ENCODE peak calls at places on chromosomes 12 and 14, in five cellular contexts. W is fibroblast of lung; A is A549; F is ascending aorta; J is CD8-positive, alpha-beta T cell. N is an unnamed sample. For H3K4me1, the result is how much of the 10 kb centered on the place peaks cover.

GRCh38 chr12:54135621-54136027 is 53.2 kb downstream of the SMUG1 start:
- DNase-seq in W (no peak), A (no peak), F (no peak), J (no peak), N (no peak)

GRCh38 chr14:56059054-56059453 is 59.2 kb upstream of the PELI2 start:
- DNase-seq in W (peak), A (no peak), F (no peak), J (no peak), N (no peak)

GRCh38 chr12:115630133-115630532 is 647.4 kb downstream of the MED13L start:
- DNase-seq in W (no peak), A (no peak), F (no peak), J (no peak), N (no peak)

GRCh38 chr14:76294876-76295275 is 81.1 kb upstream of the ESRRB start:
- DNase-seq in W (no peak), A (no peak), F (no peak), J (no peak), N (no peak)

GRCh38 chr12:27524839-27525238 is 833 bp downstream of the PPFIBP1 start:
- DNase-seq in W (peak), A (peak), F (no peak), J (no peak), N (no peak)

GRCh38 chr12:34391771-34392581 is 369.7 kb downstream of the ALG10 start:
- DNase-seq in W (no peak), A (no peak), F (no peak), J (no peak), N (no peak)

GRCh38 chr12:111412007-111412829 is 6.5 kb downstream of the SH2B3 start:
- DNase-seq in W (no peak), A (no peak), F (no peak), J (peak), N (no peak)

GRCh38 chr12:48814313-48815280 is 3.7 kb upstream of the CACNB3 start:
- DNase-seq in W (peak), A (peak), F (peak), J (peak), N (peak)

GRCh38 chr12:65918057-65918456 is 93.8 kb downstream of the HMGA2 start:
- DNase-seq in W (no peak), A (no peak), F (no peak), J (no peak), N (no peak)

GRCh38 chr12:104670439-104671406 is 214.0 kb downstream of the CHST11 start:
- DNase-seq in W (no peak), A (peak), F (no peak), J (no peak), N (no peak)

GRCh38 chr14:74405663-74406062 is 20.3 kb downstream of the SYNDIG1L start:
- DNase-seq in W (no peak), A (no peak), F (no peak), J (no peak), N (no peak)

GRCh38 chr12:26746315-26746714 is 86.7 kb downstream of the ITPR2 start:
- DNase-seq in W (peak), A (peak), F (no peak), J (no peak), N (no peak)

GRCh38 chr12:51923506-51924365 is 16.4 kb downstream of the ACVRL1 start:
- DNase-seq in W (peak), A (peak), F (no peak), J (peak), N (peak)

GRCh38 chr14:22567437-22567836 is 21.6 kb downstream of the DAD1 start:
- DNase-seq in W (no peak), A (no peak), F (no peak), J (no peak), N (no peak)

GRCh38 chr14:22569106-22569748 is 19.8 kb downstream of the DAD1 start:
- DNase-seq in W (no peak), A (no peak), F (no peak), J (no peak), N (no peak)

GRCh38 chr14:22569749-22570131 is 19.3 kb downstream of the DAD1 start:
- DNase-seq in W (no peak), A (no peak), F (no peak), J (no peak), N (no peak)

GRCh38 chr14:22572562-22573058 is 16.4 kb downstream of the DAD1 start:
- DNase-seq in W (peak), A (peak), F (no peak), J (no peak), N (no peak)

GRCh38 chr14:22570132-22570949 is 18.7 kb downstream of the DAD1 start:
- DNase-seq in W (peak), A (peak), F (no peak), J (peak), N (peak)
- H3K4me1 ChIP-seq in W (under half), A (under half), F (under half), J (half or more), N (under half)

GRCh38 chr12:64631197-64631596 is 20.9 kb downstream of the RASSF3 start:
- DNase-seq in W (no peak), A (no peak), F (no peak), J (peak), N (no peak)
- H3K4me1 ChIP-seq in W (under half), A (under half), F (half or more), J (half or more), N (half or more)

GRCh38 chr14:51879170-51879569 is 18.8 kb downstream of the GNG2 start:
- DNase-seq in W (no peak), A (no peak), F (no peak), J (no peak), N (no peak)
- H3K4me1 ChIP-seq in W (under half), A (under half), F (under half), J (under half), N (half or more)

GRCh38 chr14:29240046-29240445 is 473.5 kb downstream of the FOXG1 start:
- DNase-seq in W (peak), A (no peak), F (no peak), J (no peak), N (no peak)
- H3K4me1 ChIP-seq in W (under half), A (under half), F (under half), J (under half), N (under half)

GRCh38 chr14:100140452-100141132 is 18.9 kb downstream of the DEGS2 start:
- DNase-seq in W (no peak), A (no peak), F (no peak), J (no peak), N (no peak)
- H3K4me1 ChIP-seq in W (under half), A (under half), F (under half), J (under half), N (under half)